ENCODE peak calls at places on chromosomes 2 and 18, in six cellular contexts. Z is smooth muscle cell of the brain vasculature, U is mesendoderm, H is activated T-cell treated with anti-CD3 and anti-CD28 coated beads for 1 hour, R is Daoy, S is Calu3. F is an unnamed sample.

GRCh38 chr2:226411727-226412360 is 387.8 kb downstream of the IRS1 start:
- DNase-seq in Z (no peak), U (peak), H (no peak), R (peak), S (peak), F (peak)

GRCh38 chr2:102619414-102620319 is at the start of gene SLC9A2:
- DNase-seq in Z (no peak), U (peak), H (no peak), R (peak), S (peak), F (no peak)

GRCh38 chr2:26018184-26018716 is 15.6 kb upstream of the RAB10 start:
- DNase-seq in Z (peak), U (peak), H (no peak), R (peak), S (peak), F (peak)

GRCh38 chr2:16391986-16392385 is 273.6 kb downstream of the CYRIA start:
- DNase-seq in Z (no peak), U (no peak), H (no peak), R (no peak), S (no peak), F (no peak)

GRCh38 chr18:62728254-62728653 is 12.9 kb downstream of the PHLPP1 start:
- DNase-seq in Z (no peak), U (no peak), H (no peak), R (no peak), S (no peak), F (no peak)

GRCh38 chr2:97718051-97718882 is 4.9 kb downstream of the ZAP70 start:
- DNase-seq in Z (no peak), U (no peak), H (peak), R (no peak), S (no peak), F (no peak)

GRCh38 chr2:165587335-165587938 is 117.9 kb downstream of the CSRNP3 start:
- DNase-seq in Z (no peak), U (no peak), H (no peak), R (no peak), S (no peak), F (no peak)

GRCh38 chr18:10444314-10445006 is 10.0 kb upstream of the APCDD1 start:
- DNase-seq in Z (no peak), U (no peak), H (no peak), R (peak), S (no peak), F (peak)

GRCh38 chr2:114274957-114275356 is 167.5 kb upstream of the DPP10 start:
- DNase-seq in Z (no peak), U (no peak), H (no peak), R (no peak), S (no peak), F (no peak)

GRCh38 chr2:24050041-24050655 is 607 bp downstream of the FKBP1B start:
- DNase-seq in Z (no peak), U (peak), H (no peak), R (peak), S (peak), F (no peak)

GRCh38 chr2:145096582-145096981 is 576.7 kb upstream of the ZEB2 start:
- DNase-seq in Z (no peak), U (no peak), H (no peak), R (peak), S (no peak), F (no peak)

GRCh38 chr18:55869547-55869946 is 281.6 kb upstream of the TCF4 start:
- DNase-seq in Z (no peak), U (no peak), H (no peak), R (no peak), S (no peak), F (no peak)

GRCh38 chr2:28342081-28342967 is 50.3 kb upstream of the FOSL2 start:
- DNase-seq in Z (peak), U (no peak), H (no peak), R (peak), S (no peak), F (no peak)

F was measured in H4.